ENCODE peak calls at places on chromosomes 3 and 15, in seven cellular contexts. V is IMR-90, H is body of pancreas, G is right lobe of liver, U is tibial nerve, R is uterus, M is ovary. B is an unnamed sample.

GRCh38 chr15:78209646-78210348 is 24.6 kb downstream of the ACSBG1 start:
- DNase-seq in V (no peak), H (peak), G (peak), U (no peak), R (no peak), M (no peak), B (peak)

GRCh38 chr3:13025090-13025489 is 48.1 kb downstream of the IQSEC1 start:
- DNase-seq in V (peak), H (no peak), G (no peak), U (no peak), R (no peak), M (no peak), B (no peak)

GRCh38 chr3:173221010-173221409 is 80.0 kb upstream of the SPATA16 start:
- DNase-seq in V (no peak), H (no peak), G (no peak), U (no peak), R (no peak), M (no peak), B (no peak)

GRCh38 chr15:85543741-85544155 is 163.3 kb downstream of the AKAP13 start:
- DNase-seq in V (no peak), H (peak), G (peak), U (peak), R (peak), M (peak), B (peak)

GRCh38 chr15:85073556-85074194 is 92.0 kb downstream of the PDE8A start:
- DNase-seq in V (peak), H (no peak), G (no peak), U (no peak), R (no peak), M (no peak), B (no peak)

GRCh38 chr15:74956648-74957300 is at the start of gene RPP25:
- DNase-seq in V (peak), H (peak), G (peak), U (peak), R (peak), M (peak), B (peak)

GRCh38 chr3:177744873-177745646 is 547.8 kb upstream of the TBL1XR1 start:
- DNase-seq in V (peak), H (no peak), G (no peak), U (no peak), R (no peak), M (no peak), B (no peak)

GRCh38 chr15:80595391-80595790 is 99.7 kb upstream of the ABHD17C start:
- DNase-seq in V (peak), H (peak), G (no peak), U (no peak), R (no peak), M (no peak), B (no peak)

GRCh38 chr15:69031013-69032001 is 16.8 kb downstream of the NOX5 start:
- DNase-seq in V (no peak), H (peak), G (peak), U (peak), R (no peak), M (peak), B (no peak)

GRCh38 chr3:28576590-28577220 is 228.1 kb upstream of the AZI2 start:
- DNase-seq in V (no peak), H (no peak), G (no peak), U (no peak), R (no peak), M (no peak), B (no peak)

GRCh38 chr3:9397911-9398714 is 698 bp downstream of the SETD5 start:
- DNase-seq in V (peak), H (peak), G (peak), U (peak), R (peak), M (peak), B (peak)

GRCh38 chr15:68080783-68081182 is 26.7 kb downstream of the PIAS1 start:
- DNase-seq in V (no peak), H (no peak), G (no peak), U (no peak), R (no peak), M (no peak), B (no peak)

GRCh38 chr15:70921297-70921696 is 28.7 kb downstream of the LRRC49 start:
- DNase-seq in V (peak), H (no peak), G (no peak), U (no peak), R (no peak), M (no peak), B (no peak)

GRCh38 chr3:64995857-64996564 is 308.2 kb upstream of the ADAMTS9 start:
- DNase-seq in V (peak), H (no peak), G (no peak), U (no peak), R (no peak), M (no peak), B (no peak)

GRCh38 chr3:23288286-23288685 is 85.2 kb downstream of the UBE2E2 start:
- DNase-seq in V (peak), H (peak), G (no peak), U (no peak), R (no peak), M (no peak), B (no peak)

GRCh38 chr3:124553178-124553577 is 177.1 kb upstream of the UMPS start:
- DNase-seq in V (no peak), H (no peak), G (no peak), U (no peak), R (no peak), M (no peak), B (no peak)

DNA sequence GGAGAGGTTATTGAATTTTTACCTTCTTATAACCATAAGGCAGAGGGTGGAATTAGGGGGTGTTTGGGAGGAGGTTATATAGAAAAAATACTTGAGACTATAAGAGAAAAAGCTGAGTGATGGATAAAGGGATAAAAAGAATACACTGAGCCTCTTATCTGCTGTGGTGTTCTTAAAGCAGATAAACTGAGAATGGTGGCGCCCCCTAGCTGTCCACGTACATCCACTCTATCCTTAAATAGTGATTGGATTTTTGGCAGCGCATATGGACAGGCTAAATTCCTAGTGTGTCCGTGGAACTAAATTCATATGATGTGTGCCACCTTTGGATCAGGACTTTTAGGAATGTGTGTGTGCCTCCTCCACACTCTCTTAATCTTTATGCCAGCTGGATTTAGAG is 121.1 kb downstream of the OXSM start:
- DNase-seq in V (peak), H (peak), G (no peak), U (peak), R (no peak), M (no peak), B (no peak)
- TF ChIP-seq CTCF in V (peak), H (peak), G (peak), U (no peak), R (no peak), M (no peak), B (no peak)

GRCh38 chr3:42875325-42876151 is at the start of gene CYP8B1:
- DNase-seq in V (no peak), H (no peak), G (peak), U (no peak), R (no peak), M (no peak), B (no peak)

GRCh38 chr3:42873216-42873982 is 2.3 kb downstream of the CYP8B1 start:
- DNase-seq in V (no peak), H (no peak), G (no peak), U (no peak), R (no peak), M (no peak), B (peak)

GRCh38 chr3:42876401-42876800 is 722 bp upstream of the CYP8B1 start:
- DNase-seq in V (no peak), H (no peak), G (no peak), U (no peak), R (no peak), M (no peak), B (no peak)

GRCh38 chr3:42872718-42873117 is 3.0 kb downstream of the CYP8B1 start:
- DNase-seq in V (no peak), H (no peak), G (peak), U (no peak), R (no peak), M (no peak), B (no peak)

DNA sequence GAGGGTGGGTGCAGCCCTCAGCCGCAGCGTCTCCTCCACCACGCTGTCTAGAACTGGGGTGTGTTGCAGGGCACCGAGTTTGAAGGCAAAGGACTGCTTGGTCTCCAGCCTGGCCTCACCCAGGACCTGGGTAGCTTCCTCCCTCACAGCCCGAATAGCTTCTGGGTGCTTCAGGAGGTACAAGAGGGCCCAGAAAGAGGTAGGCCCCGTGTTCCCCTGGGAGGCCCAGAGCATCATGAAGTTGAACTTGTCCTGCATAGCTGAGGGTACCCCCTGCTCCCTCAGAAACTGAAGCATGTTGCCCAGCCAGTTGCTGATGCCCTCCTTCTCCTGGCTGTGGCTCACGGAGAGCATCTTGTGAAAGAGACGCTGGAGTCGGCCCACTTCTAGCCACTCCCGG is 930 bp downstream of the CYP8B1 start:
- DNase-seq in V (no peak), H (no peak), G (no peak), U (no peak), R (no peak), M (no peak), B (peak)
- TF ChIP-seq POLR2A in V (no peak), H (no peak), G (no peak), U (no peak), R (no peak), M (no peak), B (no peak)

GRCh38 chr3:172138792-172139507 is 99.6 kb downstream of the FNDC3B start:
- DNase-seq in V (peak), H (peak), G (peak), U (peak), R (peak), M (no peak), B (peak)

GRCh38 chr3:172142074-172143059 is 103.0 kb downstream of the FNDC3B start:
- DNase-seq in V (peak), H (no peak), G (no peak), U (no peak), R (no peak), M (no peak), B (no peak)

GRCh38 chr3:172139528-172140276 is 100.3 kb downstream of the FNDC3B start:
- DNase-seq in V (no peak), H (no peak), G (no peak), U (no peak), R (no peak), M (no peak), B (no peak)

GRCh38 chr3:172143060-172143451 is 103.7 kb downstream of the FNDC3B start:
- DNase-seq in V (no peak), H (no peak), G (no peak), U (no peak), R (no peak), M (no peak), B (no peak)

GRCh38 chr3:172140499-172141391 is 101.4 kb downstream of the FNDC3B start:
- DNase-seq in V (peak), H (peak), G (peak), U (peak), R (peak), M (no peak), B (no peak)
- H3K4me3 ChIP-seq in V (no peak), H (no peak), G (no peak), U (no peak), R (no peak), M (no peak), B (no peak)

GRCh38 chr3:158785972-158786371 is 15.9 kb upstream of the MFSD1 start:
- DNase-seq in V (peak), H (no peak), G (no peak), U (no peak), R (no peak), M (no peak), B (no peak)

GRCh38 chr3:158791259-158791920 is 10.5 kb upstream of the MFSD1 start:
- DNase-seq in V (peak), H (peak), G (no peak), U (no peak), R (peak), M (no peak), B (no peak)

GRCh38 chr3:158788446-158788845 is 13.4 kb upstream of the MFSD1 start:
- DNase-seq in V (peak), H (no peak), G (no peak), U (no peak), R (no peak), M (no peak), B (no peak)

GRCh38 chr3:158792709-158793108 is 9.1 kb upstream of the MFSD1 start:
- DNase-seq in V (peak), H (no peak), G (no peak), U (no peak), R (no peak), M (no peak), B (no peak)

DNA sequence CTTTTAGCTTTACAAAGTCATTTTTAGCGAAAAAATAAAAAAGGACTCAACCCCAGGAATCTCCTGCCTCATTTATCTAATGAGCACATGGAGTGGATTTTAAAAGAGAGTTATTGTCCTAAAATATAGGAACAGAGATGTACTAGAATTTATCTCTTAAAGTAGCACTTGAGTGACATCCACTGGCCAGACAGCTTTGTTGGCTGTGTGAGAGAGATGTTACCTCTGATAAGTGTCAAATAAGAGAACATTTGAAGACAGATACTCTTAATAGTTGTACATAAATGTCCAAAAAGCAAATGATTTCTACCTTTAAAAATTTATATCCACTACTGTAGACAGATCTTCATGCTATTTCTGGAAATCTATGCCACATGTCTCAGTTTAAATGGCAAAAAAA is 12.3 kb upstream of the MFSD1 start:
- DNase-seq in V (peak), H (no peak), G (no peak), U (no peak), R (no peak), M (no peak), B (no peak)
- TF ChIP-seq CTCF in V (peak), H (no peak), G (peak), U (no peak), R (no peak), M (peak), B (no peak)

DNA sequence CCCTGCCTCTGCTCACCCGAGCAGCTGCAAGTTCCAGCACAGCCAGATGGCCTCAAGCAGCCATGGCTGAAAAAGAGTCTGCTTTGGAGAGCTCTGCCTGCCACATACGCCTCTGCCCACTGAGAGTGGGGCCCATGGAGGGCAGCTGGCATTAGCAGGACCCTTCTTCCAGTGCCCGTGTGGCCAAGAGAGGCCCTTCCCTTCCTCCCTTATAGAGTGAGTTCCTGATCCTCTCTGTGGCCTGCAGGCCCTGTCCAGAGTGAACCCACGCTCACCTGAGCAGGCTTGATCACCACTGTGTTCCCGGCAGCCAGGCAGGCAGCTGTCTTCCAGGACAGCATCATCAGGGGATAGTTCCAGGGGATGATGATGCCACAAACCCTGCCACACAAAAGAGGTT is 41.4 kb upstream of the SLC41A3 start:
- DNase-seq in V (no peak), H (peak), G (peak), U (no peak), R (peak), M (no peak), B (no peak)
- TF ChIP-seq POLR2A in V (no peak), H (no peak), G (no peak), U (no peak), R (no peak), M (no peak), B (no peak)

DNA sequence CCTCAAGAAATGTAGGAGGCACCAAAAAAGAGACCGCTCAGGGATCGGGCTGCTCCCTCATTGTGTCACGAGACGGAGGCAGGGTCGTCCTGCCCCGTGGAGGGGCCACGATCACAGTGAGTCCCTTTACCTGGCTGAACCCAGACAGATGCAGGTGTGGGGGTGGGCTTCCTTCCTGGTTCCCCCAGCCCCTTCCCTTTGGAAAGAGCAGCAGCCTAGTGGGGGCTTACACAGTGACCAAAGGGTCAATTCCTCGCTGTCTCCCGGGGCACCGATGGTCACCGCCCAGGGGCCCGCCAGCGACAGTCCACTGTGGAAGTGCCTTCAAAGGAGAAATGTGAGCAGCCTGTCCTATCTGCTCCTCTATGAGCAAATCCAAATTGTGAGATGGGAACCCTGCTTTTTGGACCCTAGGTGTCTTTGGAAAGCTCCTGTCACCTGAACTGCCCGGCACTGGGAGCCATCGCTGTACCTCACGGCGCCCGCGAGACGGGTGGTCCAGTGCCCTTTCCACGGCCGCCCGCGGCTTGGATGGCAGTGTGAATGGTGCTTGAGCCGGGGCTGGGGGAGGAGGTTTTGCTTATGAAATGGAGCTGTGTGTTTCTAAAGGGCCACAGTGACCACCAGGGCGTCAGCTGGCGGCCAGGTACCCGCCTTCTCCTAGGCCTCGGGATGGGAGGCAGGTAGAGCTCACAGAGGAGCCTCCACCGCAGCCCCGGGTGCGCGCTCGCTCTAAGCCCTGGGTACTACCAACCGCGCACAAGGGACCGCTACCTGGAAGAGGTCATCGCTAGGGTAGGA is 155.7 kb downstream of the KLF13 start:
- DNase-seq in V (no peak), H (no peak), G (no peak), U (no peak), R (peak), M (no peak), B (peak)
- H3K4me3 ChIP-seq in V (no peak), H (no peak), G (no peak), U (no peak), R (no peak), M (no peak), B (no peak)

DNA sequence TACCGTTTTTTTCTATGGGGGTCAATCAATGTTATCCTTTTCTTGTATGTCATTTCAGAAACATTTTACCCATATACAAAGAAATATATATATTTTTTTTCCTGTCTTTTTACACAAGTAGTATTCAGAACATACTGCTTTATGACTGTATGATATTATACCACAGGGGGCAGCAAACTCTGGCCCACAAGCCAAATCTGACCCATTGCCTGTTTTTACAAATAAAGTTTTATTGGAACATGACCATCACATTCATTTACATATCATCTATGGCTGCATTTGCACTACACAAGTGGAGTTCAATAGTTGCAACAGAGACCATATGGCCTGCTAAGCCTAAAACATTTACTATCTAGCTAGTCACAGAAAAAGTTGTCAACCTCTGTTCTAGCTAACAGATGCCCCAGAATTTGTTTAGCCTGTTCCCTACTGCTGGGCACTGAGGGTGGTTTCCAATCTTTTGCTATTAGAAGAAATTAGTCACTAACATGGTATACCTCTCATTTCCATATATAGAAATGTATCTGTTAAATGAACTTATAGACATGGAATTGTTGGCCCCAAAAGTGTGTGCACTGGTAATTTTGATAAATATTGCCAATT is 57.7 kb downstream of the BFSP2 start:
- DNase-seq in V (no peak), H (no peak), G (no peak), U (no peak), R (no peak), M (no peak), B (no peak)
- TF ChIP-seq CTCF in V (peak), H (no peak), G (no peak), U (no peak), R (no peak), M (no peak), B (no peak)